ENCODE peak calls at places on chromosomes 3 and 15, in eight cellular contexts. One of them, this sample, is unnamed. For H3K4me1, the result is how much of the 10 kb centered on the place peaks cover.

GRCh38 chr3:153667341-153667740 is 453.8 kb upstream of the ARHGEF26 start:
- DNase-seq in neural progenitor cell: no peak
- DNase-seq in GM23338: peak
- DNase-seq in H1: no peak
- DNase-seq in hepatocyte: peak
- DNase-seq in endothelial cell of umbilical vein: no peak
- DNase-seq in HCT116: no peak
- DNase-seq in Karpas-422: no peak
- DNase-seq in this sample: no peak

GRCh38 chr15:80199869-80200268 is 47.1 kb downstream of the FAH start:
- DNase-seq in neural progenitor cell: no peak
- DNase-seq in GM23338: no peak
- DNase-seq in H1: no peak
- DNase-seq in hepatocyte: no peak
- DNase-seq in endothelial cell of umbilical vein: no peak
- DNase-seq in HCT116: no peak
- DNase-seq in Karpas-422: no peak
- DNase-seq in this sample: no peak

GRCh38 chr3:99620976-99621375 is 17.4 kb upstream of the COL8A1 start:
- DNase-seq in neural progenitor cell: no peak
- DNase-seq in GM23338: no peak
- DNase-seq in H1: no peak
- DNase-seq in hepatocyte: no peak
- DNase-seq in endothelial cell of umbilical vein: peak
- DNase-seq in HCT116: no peak
- DNase-seq in Karpas-422: no peak
- DNase-seq in this sample: no peak

GRCh38 chr15:71011503-71012155 is 103.6 kb upstream of the THSD4 start:
- DNase-seq in neural progenitor cell: peak
- DNase-seq in GM23338: peak
- DNase-seq in H1: no peak
- DNase-seq in hepatocyte: peak
- DNase-seq in endothelial cell of umbilical vein: peak
- DNase-seq in HCT116: peak
- DNase-seq in Karpas-422: peak
- DNase-seq in this sample: peak

GRCh38 chr15:43218908-43219706 is 1.7 kb downstream of the EPB42 start:
- DNase-seq in neural progenitor cell: peak
- DNase-seq in GM23338: peak
- DNase-seq in H1: no peak
- DNase-seq in hepatocyte: peak
- DNase-seq in endothelial cell of umbilical vein: peak
- DNase-seq in HCT116: no peak
- DNase-seq in Karpas-422: peak
- DNase-seq in this sample: peak

GRCh38 chr3:101851072-101851471 is 1.8 kb downstream of the NFKBIZ start:
- DNase-seq in neural progenitor cell: no peak
- DNase-seq in GM23338: no peak
- DNase-seq in H1: no peak
- DNase-seq in hepatocyte: no peak
- DNase-seq in endothelial cell of umbilical vein: peak
- DNase-seq in HCT116: no peak
- DNase-seq in Karpas-422: no peak
- DNase-seq in this sample: peak

GRCh38 chr3:185658504-185658912 is 72.4 kb downstream of the SENP2 start:
- DNase-seq in neural progenitor cell: no peak
- DNase-seq in GM23338: no peak
- DNase-seq in H1: no peak
- DNase-seq in hepatocyte: peak
- DNase-seq in endothelial cell of umbilical vein: peak
- DNase-seq in HCT116: no peak
- DNase-seq in Karpas-422: no peak
- DNase-seq in this sample: no peak

GRCh38 chr3:183578179-183578578 is 22.7 kb upstream of the KLHL6 start:
- DNase-seq in neural progenitor cell: no peak
- DNase-seq in GM23338: no peak
- DNase-seq in H1: no peak
- DNase-seq in hepatocyte: no peak
- DNase-seq in endothelial cell of umbilical vein: no peak
- DNase-seq in HCT116: no peak
- DNase-seq in Karpas-422: no peak
- DNase-seq in this sample: peak

GRCh38 chr3:23256741-23257435 is 53.8 kb downstream of the UBE2E2 start:
- DNase-seq in neural progenitor cell: no peak
- DNase-seq in GM23338: no peak
- DNase-seq in H1: no peak
- DNase-seq in hepatocyte: no peak
- DNase-seq in endothelial cell of umbilical vein: no peak
- DNase-seq in HCT116: no peak
- DNase-seq in Karpas-422: peak
- DNase-seq in this sample: no peak

GRCh38 chr3:109943181-109943580 is 605.8 kb upstream of the DPPA4 start:
- DNase-seq in neural progenitor cell: no peak
- DNase-seq in GM23338: no peak
- DNase-seq in H1: no peak
- DNase-seq in hepatocyte: no peak
- DNase-seq in endothelial cell of umbilical vein: no peak
- DNase-seq in HCT116: no peak
- DNase-seq in Karpas-422: no peak
- DNase-seq in this sample: no peak

GRCh38 chr15:52180196-52180835 is 10.9 kb downstream of the GNB5 start:
- DNase-seq in neural progenitor cell: peak
- DNase-seq in GM23338: no peak
- DNase-seq in H1: no peak
- DNase-seq in hepatocyte: no peak
- DNase-seq in endothelial cell of umbilical vein: no peak
- DNase-seq in HCT116: no peak
- DNase-seq in Karpas-422: peak
- DNase-seq in this sample: peak

GRCh38 chr3:105938826-105939225 is 70.0 kb upstream of the CBLB start:
- DNase-seq in neural progenitor cell: no peak
- DNase-seq in GM23338: no peak
- DNase-seq in H1: no peak
- DNase-seq in hepatocyte: no peak
- DNase-seq in endothelial cell of umbilical vein: no peak
- DNase-seq in HCT116: no peak
- DNase-seq in Karpas-422: no peak
- DNase-seq in this sample: no peak

DNA sequence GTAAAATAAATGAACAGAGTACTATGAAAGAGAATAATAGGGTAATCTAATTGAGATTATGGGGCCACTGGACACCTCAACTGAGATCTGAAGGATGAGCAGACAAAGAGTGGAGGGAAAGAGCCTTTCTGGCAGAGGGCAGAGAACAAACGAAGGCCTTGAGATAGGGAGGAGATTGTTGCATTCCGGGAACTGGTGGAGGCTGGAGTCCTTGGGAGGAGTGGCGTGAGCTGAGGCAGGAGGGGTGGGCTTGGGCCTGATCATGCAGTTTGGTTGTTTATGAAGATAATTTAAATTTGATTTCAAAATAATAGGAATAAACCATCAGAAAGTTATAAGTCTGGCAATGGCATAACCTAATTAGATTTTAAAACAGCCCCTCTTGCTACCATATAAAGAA is 59.5 kb upstream of the GALNT15 start:
- DNase-seq in neural progenitor cell: no peak
- DNase-seq in GM23338: no peak
- DNase-seq in H1: no peak
- DNase-seq in hepatocyte: no peak
- DNase-seq in endothelial cell of umbilical vein: no peak
- DNase-seq in HCT116: no peak
- DNase-seq in Karpas-422: no peak
- DNase-seq in this sample: no peak
- H2AFZ ChIP-seq in neural progenitor cell: no peak
- H2AFZ ChIP-seq in GM23338: no peak
- H2AFZ ChIP-seq in H1: no peak
- H2AFZ ChIP-seq in hepatocyte: no peak
- H2AFZ ChIP-seq in endothelial cell of umbilical vein: no peak
- H2AFZ ChIP-seq in HCT116: no peak
- H2AFZ ChIP-seq in Karpas-422: no peak
- H2AFZ ChIP-seq in this sample: no peak

DNA sequence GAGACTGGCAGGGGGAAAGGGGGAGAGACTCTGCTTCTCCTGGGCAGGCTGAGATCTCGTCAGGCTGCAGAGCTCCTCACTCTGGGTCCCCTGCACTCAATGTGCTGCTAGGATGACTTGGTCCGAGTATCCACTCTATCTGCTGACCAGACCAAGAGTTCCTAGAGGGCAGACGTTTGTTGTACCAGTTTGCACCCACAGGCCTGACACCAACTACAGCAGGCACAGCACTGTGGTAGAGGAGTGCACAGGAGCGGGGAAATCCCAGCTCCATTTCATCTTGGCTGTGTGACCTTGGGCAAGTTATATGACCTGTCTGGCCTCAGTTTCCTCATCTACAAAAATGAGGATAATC is 29.0 kb downstream of the CCDC12 start:
- DNase-seq in neural progenitor cell: no peak
- DNase-seq in GM23338: no peak
- DNase-seq in H1: no peak
- DNase-seq in hepatocyte: no peak
- DNase-seq in endothelial cell of umbilical vein: no peak
- DNase-seq in HCT116: no peak
- DNase-seq in Karpas-422: no peak
- DNase-seq in this sample: no peak
- H3K4me1 ChIP-seq in neural progenitor cell: under half
- H3K4me1 ChIP-seq in GM23338: under half
- H3K4me1 ChIP-seq in H1: under half
- H3K4me1 ChIP-seq in hepatocyte: half or more
- H3K4me1 ChIP-seq in endothelial cell of umbilical vein: half or more
- H3K4me1 ChIP-seq in HCT116: half or more
- H3K4me1 ChIP-seq in Karpas-422: half or more
- H3K4me1 ChIP-seq in this sample: half or more

DNA sequence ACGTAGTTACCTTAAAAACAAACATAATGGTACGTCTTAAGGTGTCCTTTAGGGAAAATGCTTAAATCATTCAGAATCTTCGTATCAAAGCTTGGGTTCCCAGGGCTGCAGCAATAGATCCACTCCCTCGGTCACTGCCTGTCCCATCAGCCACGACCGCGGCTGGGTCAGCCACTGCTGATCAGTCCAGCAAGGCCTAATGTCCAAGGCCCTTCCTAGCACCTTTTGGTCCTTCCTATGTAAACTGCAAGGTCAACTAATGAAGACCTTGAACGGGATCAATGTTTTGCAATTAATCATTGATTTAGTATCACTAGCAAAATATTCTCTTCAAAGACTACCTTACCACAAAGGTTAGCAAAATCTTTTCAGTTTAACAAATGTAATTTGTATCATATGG is 122.2 kb upstream of the IGF1R start:
- DNase-seq in neural progenitor cell: no peak
- DNase-seq in GM23338: no peak
- DNase-seq in H1: no peak
- DNase-seq in hepatocyte: no peak
- DNase-seq in endothelial cell of umbilical vein: no peak
- DNase-seq in HCT116: no peak
- DNase-seq in Karpas-422: no peak
- DNase-seq in this sample: no peak
- H2AFZ ChIP-seq in neural progenitor cell: no peak
- H2AFZ ChIP-seq in GM23338: peak
- H2AFZ ChIP-seq in H1: no peak
- H2AFZ ChIP-seq in hepatocyte: no peak
- H2AFZ ChIP-seq in endothelial cell of umbilical vein: no peak
- H2AFZ ChIP-seq in HCT116: no peak
- H2AFZ ChIP-seq in Karpas-422: no peak
- H2AFZ ChIP-seq in this sample: no peak

DNA sequence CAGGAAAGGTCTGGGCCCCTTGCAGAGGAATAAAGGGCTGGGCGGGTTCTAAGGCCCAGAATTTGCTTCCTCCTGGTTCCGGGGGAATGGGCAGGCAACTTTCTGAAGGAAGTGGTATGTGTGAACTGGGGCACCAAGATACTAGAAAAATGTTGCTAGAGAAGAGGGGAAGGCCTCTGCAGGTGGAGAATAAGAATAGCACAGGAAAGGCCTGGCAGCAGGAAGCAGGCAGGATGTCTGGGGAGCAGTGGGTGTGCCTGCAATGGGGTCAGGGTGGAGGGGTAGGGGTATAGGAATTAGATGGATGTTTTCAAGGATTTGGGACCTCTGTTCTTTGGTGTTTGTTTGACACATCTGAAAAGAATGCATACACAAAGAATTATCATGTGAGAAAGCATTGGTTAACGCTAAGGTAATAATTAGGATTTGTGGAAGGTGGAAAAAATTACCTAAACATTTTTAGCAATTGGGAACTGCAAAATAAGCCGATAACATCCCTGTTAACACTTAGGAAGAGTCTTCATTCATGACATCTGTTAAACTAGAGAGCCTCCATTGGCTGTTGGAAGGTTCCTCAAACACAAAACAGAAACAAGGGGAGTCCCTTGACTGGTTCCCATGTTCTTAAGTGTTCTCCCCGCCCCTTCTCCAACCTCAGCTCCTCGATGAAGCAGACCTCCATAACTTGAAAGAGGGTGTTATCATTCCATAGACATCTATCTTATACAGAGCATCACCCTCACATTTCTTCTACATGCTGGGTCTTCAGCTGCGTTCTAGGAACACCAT is 2.3 kb downstream of the SLC22A13 start:
- DNase-seq in neural progenitor cell: no peak
- DNase-seq in GM23338: peak
- DNase-seq in H1: no peak
- DNase-seq in hepatocyte: no peak
- DNase-seq in endothelial cell of umbilical vein: no peak
- DNase-seq in HCT116: no peak
- DNase-seq in Karpas-422: no peak
- DNase-seq in this sample: no peak
- H3K4me1 ChIP-seq in neural progenitor cell: under half
- H3K4me1 ChIP-seq in GM23338: under half
- H3K4me1 ChIP-seq in H1: under half
- H3K4me1 ChIP-seq in hepatocyte: under half
- H3K4me1 ChIP-seq in endothelial cell of umbilical vein: under half
- H3K4me1 ChIP-seq in HCT116: under half
- H3K4me1 ChIP-seq in Karpas-422: under half
- H3K4me1 ChIP-seq in this sample: under half